ENCODE peak calls at places on chromosomes 4 and X, in eight cellular contexts. O is neuronal stem cell; Q is IMR-90; W is Panc1; H is A549; F is psoas muscle; R is CD4-positive, CD25-positive, alpha-beta regulatory T cell; V is aorta. M is an unnamed sample.

GRCh38 chrX:47579537-47579936 is 2.7 kb upstream of the TIMP1 start:
- DNase-seq in V (peak; percentile 72), F (no peak), R (no peak), Q (peak; percentile 90), H (peak; percentile 10), O (no peak), W (no peak), M (no peak)

GRCh38 chr4:103425406-103425805 is 227.3 kb upstream of the CENPE start:
- DNase-seq in O (no peak), R (no peak), V (no peak), F (no peak), Q (no peak), W (no peak), H (no peak), M (no peak)

GRCh38 chrX:39848243-39848642 is 249.5 kb downstream of the BCOR start:
- DNase-seq in H (no peak), O (no peak), F (no peak), V (no peak), Q (peak; percentile 56), R (no peak), W (no peak), M (no peak)

GRCh38 chr4:151043803-151044535 is 28.9 kb upstream of the LRBA start:
- DNase-seq in Q (peak; percentile 36), V (no peak), H (no peak), R (no peak), W (no peak), O (no peak), F (no peak), M (no peak)

GRCh38 chr4:113673450-113673849 is 88.1 kb downstream of the CAMK2D start:
- DNase-seq in O (no peak), R (no peak), H (no peak), F (no peak), W (no peak), V (no peak), Q (peak; percentile 54), M (no peak)

GRCh38 chr4:161650812-161651211 is 513.0 kb downstream of the FSTL5 start:
- DNase-seq in Q (no peak), W (no peak), H (no peak), R (no peak), O (no peak), V (no peak), F (no peak), M (no peak)

GRCh38 chrX:110691446-110691845 is 104.2 kb downstream of the CHRDL1 start:
- DNase-seq in V (no peak), Q (no peak), O (no peak), F (no peak), W (no peak), H (no peak), R (no peak), M (no peak)

GRCh38 chr4:104507112-104507511 is 12.4 kb upstream of the CXXC4 start:
- DNase-seq in R (no peak), H (no peak), V (no peak), O (no peak), Q (no peak), F (no peak), W (no peak), M (no peak)

DNA sequence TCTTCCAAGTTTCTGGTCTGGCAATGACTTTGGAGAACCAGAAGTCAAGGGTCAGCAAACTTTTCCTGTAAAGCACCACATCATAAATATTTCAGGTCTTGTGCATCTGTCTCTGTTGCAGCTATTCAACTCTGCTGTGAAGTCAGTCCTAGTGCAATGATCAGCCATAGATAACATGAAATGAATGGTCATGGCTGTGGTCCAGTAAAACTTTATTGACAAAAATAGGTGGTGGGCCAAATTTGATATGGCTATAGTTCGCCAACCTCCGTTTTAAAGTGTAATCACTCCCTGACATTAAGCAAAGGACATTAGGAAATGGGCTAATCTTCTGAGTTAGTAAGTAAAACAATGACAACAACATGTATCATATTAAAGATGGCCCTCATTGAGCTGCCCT is 20.8 kb upstream of the SEL1L3 start:
- DNase-seq in F (no peak), H (no peak), O (no peak), Q (no peak), V (no peak), W (no peak), R (no peak), M (no peak)
- H3K4me1 ChIP-seq in F (no peaks in the 10 kb centered on the region), H (no peaks in the 10 kb centered on the region), O (peaks cover 4% of the 10 kb centered on the region), Q (peaks cover 19% of the 10 kb centered on the region), V (no peaks in the 10 kb centered on the region), W (no peaks in the 10 kb centered on the region), R (no peaks in the 10 kb centered on the region), M (no peaks in the 10 kb centered on the region)

DNA sequence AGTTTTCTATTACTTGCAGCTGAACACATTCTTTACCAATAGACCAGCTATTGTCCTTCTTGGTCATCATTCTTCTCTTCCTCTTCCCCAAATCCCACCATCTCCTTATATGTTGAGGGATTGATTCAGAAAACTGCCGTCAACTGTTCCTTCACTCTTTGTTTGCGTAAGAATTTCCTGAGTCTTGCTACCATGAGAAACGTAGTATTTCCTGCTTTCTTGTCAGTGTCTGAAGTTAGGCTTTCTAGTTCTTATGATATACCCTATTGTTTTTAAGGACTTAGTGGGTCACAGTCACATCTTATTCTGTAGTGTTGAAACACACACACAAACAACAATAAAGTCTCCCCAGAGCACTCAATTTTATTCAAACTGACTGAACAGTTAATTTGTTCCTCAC is 20.1 kb downstream of the IGFBP7 start:
- DNase-seq in F (no peak), V (no peak), W (no peak), O (no peak), H (no peak), Q (no peak), R (no peak), M (no peak)
- H3K4me1 ChIP-seq in F (peaks cover 4% of the 10 kb centered on the region), V (peaks cover 8% of the 10 kb centered on the region), W (no peaks in the 10 kb centered on the region), O (peaks cover 7% of the 10 kb centered on the region), H (peaks cover 46% of the 10 kb centered on the region), Q (peaks cover 11% of the 10 kb centered on the region), R (no peaks in the 10 kb centered on the region), M (no peaks in the 10 kb centered on the region)

GRCh38 chr4:176782794-176783193 is 9.9 kb downstream of the VEGFC start:
- DNase-seq in R (no peak), H (no peak), W (no peak), O (no peak), Q (peak; percentile 54), F (no peak), V (no peak), M (no peak)
- H3K4me1 ChIP-seq in R (no peaks in the 10 kb centered on the region), H (peaks cover 70% of the 10 kb centered on the region), W (peaks cover 59% of the 10 kb centered on the region), O (no peaks in the 10 kb centered on the region), Q (peaks cover 18% of the 10 kb centered on the region), F (peaks cover 13% of the 10 kb centered on the region), V (no peaks in the 10 kb centered on the region), M (no peaks in the 10 kb centered on the region)

GRCh38 chrX:150409964-150410363 is 46.8 kb downstream of the MAMLD1 start:
- DNase-seq in F (no peak), H (no peak), R (no peak), O (no peak), V (no peak), W (no peak), Q (no peak), M (no peak)

GRCh38 chrX:150409486-150409885 is 46.4 kb downstream of the MAMLD1 start:
- DNase-seq in H (no peak), Q (no peak), V (no peak), F (no peak), R (no peak), W (no peak), O (no peak), M (no peak)

GRCh38 chrX:150411656-150412055 is 48.5 kb downstream of the MAMLD1 start:
- DNase-seq in O (no peak), H (no peak), F (no peak), V (no peak), W (no peak), R (no peak), Q (no peak), M (no peak)

GRCh38 chrX:150408561-150408960 is 45.4 kb downstream of the MAMLD1 start:
- DNase-seq in O (no peak), Q (peak; percentile 23), V (no peak), F (no peak), R (no peak), W (no peak), H (no peak), M (no peak)

DNA sequence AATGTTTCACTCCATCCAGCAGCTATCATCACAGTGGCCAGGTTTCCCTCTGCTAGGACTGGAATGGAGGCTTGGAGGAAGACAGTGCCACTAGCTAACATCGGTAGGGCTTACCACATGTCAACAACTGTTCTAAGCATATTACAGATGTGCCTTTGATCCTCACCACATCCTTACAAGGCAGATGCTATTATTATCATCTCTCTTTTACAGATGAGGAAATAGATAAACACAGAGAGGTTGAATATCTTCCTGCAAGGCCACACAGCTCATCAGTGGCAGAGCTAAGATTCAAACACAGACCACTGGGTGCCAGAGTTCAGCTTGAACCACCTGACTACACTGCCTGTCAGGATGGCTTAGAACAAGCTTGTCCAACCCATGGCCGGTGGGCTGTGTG is 47.4 kb downstream of the MAMLD1 start:
- DNase-seq in R (no peak), O (no peak), Q (no peak), H (no peak), V (no peak), W (no peak), F (no peak), M (peak; percentile 1)
- H3K4me1 ChIP-seq in R (peaks cover 16% of the 10 kb centered on the region), O (no peaks in the 10 kb centered on the region), Q (no peaks in the 10 kb centered on the region), H (no peaks in the 10 kb centered on the region), V (no peaks in the 10 kb centered on the region), W (no peaks in the 10 kb centered on the region), F (peaks cover 3% of the 10 kb centered on the region), M (peaks cover 17% of the 10 kb centered on the region)

DNA sequence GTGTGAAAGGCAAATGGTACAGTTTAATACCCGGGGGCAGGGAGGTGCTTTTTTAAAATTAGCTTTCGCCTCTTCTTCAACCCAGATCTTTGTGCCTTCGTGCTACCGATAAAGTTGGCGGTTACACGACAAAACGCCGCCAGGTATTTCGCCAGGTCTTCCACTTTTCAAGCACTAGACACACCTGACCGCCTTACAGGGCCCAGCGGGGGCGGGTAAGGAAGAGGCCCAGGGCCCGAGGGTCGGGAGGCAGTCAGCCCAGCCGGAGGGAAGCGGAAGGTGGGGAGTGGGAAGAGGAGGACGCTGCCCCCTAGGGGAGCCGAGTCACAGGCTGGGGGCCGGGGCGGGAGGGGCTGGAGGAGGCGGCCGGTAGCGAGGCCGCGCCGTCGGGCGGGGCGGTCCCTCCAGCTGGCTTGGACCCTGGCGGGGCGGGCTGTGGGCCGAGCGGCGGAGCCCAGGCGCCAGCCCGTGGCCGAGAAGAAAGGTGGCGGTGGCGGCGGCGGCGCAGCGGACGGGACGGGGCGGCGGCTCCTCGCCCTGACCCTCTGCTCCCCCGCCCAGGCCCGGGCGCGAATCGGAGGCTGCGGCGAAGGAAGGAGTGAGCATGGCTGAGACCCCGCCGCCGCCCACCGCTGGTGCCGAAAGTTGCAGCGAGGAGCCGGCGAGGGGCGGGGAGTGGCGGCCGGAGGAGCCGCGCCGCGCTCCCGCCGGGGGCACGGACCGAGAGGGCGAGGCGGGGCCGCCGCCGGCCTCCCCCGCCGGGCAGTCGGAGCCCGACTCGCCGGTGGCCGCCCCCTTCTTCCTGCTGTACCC is 16.2 kb downstream of the UTP3 start:
- DNase-seq in H (peak; percentile 49), F (peak; percentile 87), O (peak; percentile 80), R (peak; percentile 58), V (peak; percentile 86), Q (peak; percentile 67), W (no peak), M (peak; percentile 77)
- H3K4me1 ChIP-seq in H (peaks cover 30% of the 10 kb centered on the region), F (peaks cover 20% of the 10 kb centered on the region), O (peaks cover 14% of the 10 kb centered on the region), R (peaks cover 24% of the 10 kb centered on the region), V (peaks cover 7% of the 10 kb centered on the region), Q (peaks cover 4% of the 10 kb centered on the region), W (peaks cover 17% of the 10 kb centered on the region), M (peaks cover 27% of the 10 kb centered on the region)

M was measured in CD8-positive, alpha-beta memory T cell.